ENCODE peak calls at places on chromosomes 5 and 9, in seven cellular contexts. H is HFFc6, Q is ovary, A is cardiac muscle cell, F is stomach, L is GM20000, E is Calu3. C is an unnamed sample.

GRCh38 chr5:115124741-115125140 is 45.0 kb downstream of the TRIM36 start:
- DNase-seq in A (no peak), Q (no peak), L (no peak), H (no peak), F (no peak), E (no peak), C (no peak)

GRCh38 chr5:171840701-171841522 is 55.3 kb downstream of the SMIM23 start:
- DNase-seq in E (no peak), Q (no peak), F (no peak), L (no peak), H (no peak), A (no peak), C (no peak)

GRCh38 chr5:117161718-117162386 is 587.2 kb upstream of the SEMA6A start:
- DNase-seq in L (no peak), E (no peak), F (no peak), Q (no peak), H (no peak), A (no peak), C (no peak)

GRCh38 chr5:129046151-129046550 is 48.4 kb upstream of the ISOC1 start:
- DNase-seq in E (no peak), F (no peak), A (peak; percentile 13), Q (no peak), H (no peak), L (no peak), C (no peak)

GRCh38 chr9:14304242-14304641 is 9.7 kb downstream of the NFIB start:
- DNase-seq in H (no peak), L (no peak), Q (no peak), F (no peak), A (no peak), E (no peak), C (no peak)

GRCh38 chr5:78562719-78563330 is 85.7 kb downstream of the LHFPL2 start:
- DNase-seq in L (no peak), Q (no peak), A (no peak), F (no peak), E (no peak), H (no peak), C (no peak)

GRCh38 chr9:95171001-95171400 is 146.5 kb downstream of the FANCC start:
- DNase-seq in H (peak; percentile 21), F (no peak), E (peak; percentile 8), A (peak; percentile 45), L (peak; percentile 47), Q (no peak), C (peak; percentile 77)

GRCh38 chr9:135681161-135681560 is 18.1 kb downstream of the LCN9 start:
- DNase-seq in A (no peak), H (no peak), F (no peak), L (no peak), Q (no peak), E (no peak), C (no peak)

GRCh38 chr9:96449522-96449843 is 486 bp upstream of the HABP4 start:
- DNase-seq in F (no peak), L (no peak), A (no peak), H (no peak), Q (no peak), E (no peak), C (no peak)

GRCh38 chr9:98572054-98572627 is 136.6 kb downstream of the GABBR2 start:
- DNase-seq in A (no peak), E (no peak), Q (no peak), H (no peak), F (no peak), L (no peak), C (no peak)

GRCh38 chr9:112532427-112532826 is 45.8 kb downstream of the KIAA1958 start:
- DNase-seq in H (peak; percentile 52), A (peak; percentile 92), F (no peak), Q (no peak), L (no peak), E (no peak), C (peak; percentile 68)

GRCh38 chr9:78028926-78029325 is 2.7 kb downstream of the GNAQ start:
- DNase-seq in F (no peak), E (no peak), A (no peak), H (no peak), L (no peak), Q (no peak), C (no peak)

GRCh38 chr5:133741818-133742355 is 129.5 kb upstream of the FSTL4 start:
- DNase-seq in H (no peak), A (no peak), Q (no peak), F (no peak), L (no peak), E (no peak), C (no peak)

GRCh38 chr9:99059074-99059894 is 45.6 kb upstream of the TGFBR1 start:
- DNase-seq in F (no peak), L (peak; percentile 62), Q (no peak), H (peak; percentile 10), A (no peak), E (no peak), C (no peak)

GRCh38 chr9:34185778-34186551 is 7.1 kb downstream of the UBAP1 start:
- DNase-seq in L (peak; percentile 54), F (peak; percentile 57), H (peak; percentile 87), Q (no peak), A (peak; percentile 96), E (peak; percentile 36), C (peak; percentile 81)

GRCh38 chr5:44991693-44992092 is 182.9 kb downstream of the MRPS30 start:
- DNase-seq in Q (no peak), L (no peak), A (no peak), E (no peak), H (no peak), F (no peak), C (no peak)

GRCh38 chr9:79237861-79238260 is 333.9 kb upstream of the TLE4 start:
- DNase-seq in H (no peak), A (no peak), Q (no peak), L (no peak), F (no peak), E (no peak), C (no peak)

GRCh38 chr5:71924980-71925379 is 182.3 kb upstream of the MAP1B start:
- DNase-seq in E (no peak), F (no peak), Q (no peak), A (peak; percentile 71), H (no peak), L (no peak), C (no peak)

DNA sequence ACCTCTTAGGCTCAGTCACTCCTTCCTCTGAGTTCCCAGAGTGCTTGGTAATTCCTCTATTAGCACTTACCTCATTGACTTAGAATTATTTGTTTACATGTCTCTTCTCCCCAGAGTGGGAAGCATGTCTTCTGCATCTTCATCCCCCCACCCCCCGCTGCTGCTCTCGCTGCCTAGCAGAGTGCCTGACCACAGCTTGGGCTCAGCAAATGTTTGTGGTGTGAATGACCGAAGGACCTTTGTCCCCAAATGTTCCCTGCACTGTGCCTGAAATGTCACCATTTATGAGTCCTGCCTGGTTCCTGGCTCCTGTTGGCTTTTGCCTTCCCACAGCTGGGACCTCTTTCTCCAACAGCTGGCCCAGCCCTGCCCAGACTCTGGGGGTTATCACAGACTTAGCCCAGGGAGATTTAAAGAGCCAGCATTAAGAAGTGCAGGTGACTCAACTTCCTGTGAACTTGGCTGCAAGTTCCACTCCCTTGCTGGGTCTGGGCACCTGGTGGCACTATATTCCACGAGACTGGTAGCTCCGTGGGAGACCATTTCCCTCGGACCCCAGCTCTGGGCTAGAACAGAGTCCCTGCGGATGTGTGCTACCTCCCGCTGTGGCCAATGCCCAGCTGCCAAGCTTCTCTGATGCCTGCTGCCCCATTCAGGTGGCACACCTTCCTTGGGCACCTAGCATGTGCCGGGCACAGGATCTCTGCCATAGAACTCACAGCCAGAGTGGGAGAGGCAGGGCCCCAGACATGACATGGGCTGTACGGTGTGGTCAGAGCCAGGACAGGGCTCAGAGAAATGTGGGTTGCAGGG is 1.8 kb upstream of the HMCN2 start:
- DNase-seq in F (no peak), E (no peak), H (no peak), A (peak; percentile 8), Q (no peak), L (no peak), C (no peak)
- TF ChIP-seq CTCF in F (no peak), E (no peak), H (peak; percentile 23), A (no peak), Q (no peak), L (no peak), C (no peak)

DNA sequence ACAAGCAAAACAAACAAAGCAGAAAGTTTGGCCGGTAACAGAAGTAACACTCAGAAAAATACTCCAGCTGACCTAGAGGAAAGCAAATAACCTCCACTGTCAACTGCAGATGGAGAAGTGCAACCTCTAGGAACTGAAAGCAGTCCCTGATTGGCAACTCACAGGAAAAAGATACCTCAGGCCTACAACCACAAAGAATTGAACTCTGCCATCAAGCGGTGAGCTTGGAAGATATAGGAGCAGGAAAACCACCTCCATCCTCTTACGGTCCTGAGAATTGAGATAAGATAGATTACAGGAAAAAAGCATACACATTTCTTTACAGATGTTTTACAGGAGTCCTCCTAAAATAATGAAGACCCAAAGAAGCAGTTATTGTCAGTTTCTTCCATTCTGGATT is 184.5 kb downstream of the PDZD2 start:
- DNase-seq in F (no peak), L (no peak), A (peak; percentile 17), E (no peak), Q (no peak), H (no peak), C (peak; percentile 4)
- TF ChIP-seq CTCF in F (no peak), L (no peak), A (no peak), E (no peak), Q (no peak), H (no peak), C (peak; percentile 21)

DNA sequence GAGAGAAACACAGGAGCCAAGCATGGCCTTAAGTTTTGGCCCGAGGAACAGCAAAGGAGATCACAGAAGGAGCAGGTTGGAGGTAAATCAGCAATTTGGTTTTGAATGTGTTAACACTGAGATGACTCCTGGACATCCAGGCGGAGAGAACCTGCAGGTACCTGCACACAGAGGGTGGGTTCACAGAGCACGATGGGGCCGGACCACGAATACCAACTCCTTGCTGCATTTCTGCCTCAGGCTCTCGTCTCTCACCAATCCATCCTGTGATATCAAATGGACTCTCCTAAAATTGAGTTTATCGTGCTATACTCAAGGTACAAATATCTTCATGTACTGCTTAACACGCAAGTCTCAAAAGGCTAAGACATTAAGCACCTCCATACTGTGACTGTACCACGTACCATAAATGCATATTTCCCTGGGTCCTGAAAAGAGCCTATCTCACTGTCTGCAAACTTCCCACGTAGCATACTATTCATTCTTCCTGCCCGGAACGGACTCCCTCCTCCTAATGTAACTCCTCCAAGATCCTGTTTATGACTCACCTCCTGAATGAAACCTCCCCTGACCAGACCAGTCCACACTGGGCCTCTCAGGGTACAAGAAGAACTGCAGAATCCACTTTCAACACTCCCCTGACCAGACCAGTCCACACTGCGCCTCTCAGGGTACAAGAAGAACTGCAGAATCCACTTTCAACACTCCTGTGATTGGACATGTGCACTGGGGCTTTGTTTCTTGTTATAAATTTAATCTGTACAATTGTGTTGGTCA is 380.8 kb upstream of the RFX3 start:
- DNase-seq in F (no peak), E (peak; percentile 54), H (peak; percentile 87), A (peak; percentile 96), Q (no peak), L (no peak), C (no peak)
- TF ChIP-seq CTCF in F (no peak), E (no peak), H (peak; percentile 41), A (peak; percentile 28), Q (no peak), L (no peak), C (no peak)

GRCh38 chr5:67338416-67338815 is 141.8 kb upstream of the CD180 start:
- DNase-seq in E (no peak), L (no peak), Q (no peak), A (peak; percentile 43), H (no peak), F (no peak), C (peak; percentile 54)
- TF ChIP-seq CTCF in E (no peak), L (no peak), Q (no peak), A (no peak), H (no peak), F (no peak), C (no peak)